ENCODE peak calls at places on chromosomes 7 and 10, in five cellular contexts. C is H7, A is cardiac muscle cell, L is NCI-H1048, P is thoracic aorta. Y is an unnamed sample.
A peak's percentile ranks its signal among the peaks of the same experiment; 100 is the strongest.

GRCh38 chr10:21002097-21002878 is 105.2 kb upstream of the NEBL start:
- DNase-seq in C (no peak), A (no peak), L (no peak), P (no peak), Y (no peak)

GRCh38 chr10:114648368-114648767 is 9.7 kb downstream of the ABLIM1 start:
- DNase-seq in C (no peak), A (no peak), L (no peak), P (no peak), Y (no peak)

GRCh38 chr7:98659746-98660145 is 42.7 kb downstream of the NPTX2 start:
- DNase-seq in C (no peak), A (no peak), L (no peak), P (no peak), Y (no peak)

GRCh38 chr7:154583454-154583853 is 419.5 kb downstream of the PAXIP1 start:
- DNase-seq in C (no peak), A (no peak), L (no peak), P (no peak), Y (no peak)

GRCh38 chr7:142925413-142925812 is 8.1 kb downstream of the TRPV5 start:
- DNase-seq in C (peak; percentile 70), A (no peak), L (no peak), P (no peak), Y (peak; percentile 70)

GRCh38 chr7:68776326-68776725 is 821.9 kb upstream of the AUTS2 start:
- DNase-seq in C (no peak), A (no peak), L (no peak), P (no peak), Y (no peak)

GRCh38 chr10:76036410-76036940 is 605.1 kb downstream of the LRMDA start:
- DNase-seq in C (peak; percentile 80), A (peak; percentile 68), L (no peak), P (peak; percentile 25), Y (peak; percentile 83)

GRCh38 chr10:4241724-4242345 is 456.8 kb upstream of the KLF6 start:
- DNase-seq in C (peak; percentile 16), A (peak; percentile 44), L (no peak), P (no peak), Y (no peak)

GRCh38 chr7:150901160-150902035 is 49.1 kb downstream of the AOC1 start:
- DNase-seq in C (no peak), A (no peak), L (no peak), P (no peak), Y (no peak)

GRCh38 chr7:17392846-17393245 is 94.4 kb downstream of the AHR start:
- DNase-seq in C (no peak), A (no peak), L (no peak), P (no peak), Y (no peak)

GRCh38 chr10:58023341-58024073 is 244.2 kb downstream of the IPMK start:
- DNase-seq in C (no peak), A (no peak), L (no peak), P (no peak), Y (no peak)

GRCh38 chr10:112429147-112429546 is 17.6 kb downstream of the ZDHHC6 start:
- DNase-seq in C (no peak), A (no peak), L (no peak), P (no peak), Y (no peak)

GRCh38 chr10:32332299-32332750 is 14.6 kb downstream of the EPC1 start:
- DNase-seq in C (no peak), A (no peak), L (no peak), P (no peak), Y (no peak)

GRCh38 chr7:45089314-45089891 is 634 bp upstream of the NACAD start:
- DNase-seq in C (peak; percentile 99), A (peak; percentile 49), L (peak; percentile 64), P (no peak), Y (peak; percentile 95)

GRCh38 chr10:72784551-72785421 is 92.8 kb downstream of the MCU start:
- DNase-seq in C (peak; percentile 18), A (peak; percentile 57), L (no peak), P (no peak), Y (peak; percentile 28)

GRCh38 chr10:61280303-61280702 is 172.9 kb downstream of the TMEM26 start:
- DNase-seq in C (no peak), A (no peak), L (no peak), P (no peak), Y (no peak)

GRCh38 chr7:64098-64521 is 128.3 kb upstream of the FAM20C start:
- DNase-seq in C (peak; percentile 88), A (peak; percentile 68), L (no peak), P (no peak), Y (peak; percentile 64)

GRCh38 chr7:155533827-155534690 is 12.3 kb downstream of the CNPY1 start:
- DNase-seq in C (peak; percentile 98), A (peak; percentile 61), L (no peak), P (no peak), Y (peak; percentile 83)

GRCh38 chr7:33243319-33243881 is 114.0 kb downstream of the BBS9 start:
- DNase-seq in C (peak; percentile 8), A (peak; percentile 67), L (peak; percentile 13), P (no peak), Y (no peak)

GRCh38 chr7:76300210-76300731 is 2.2 kb upstream of the HSPB1 start:
- DNase-seq in C (no peak), A (no peak), L (no peak), P (no peak), Y (no peak)

GRCh38 chr7:2488681-2489080 is 12.5 kb upstream of the GRIFIN start:
- DNase-seq in C (no peak), A (no peak), L (no peak), P (no peak), Y (no peak)

GRCh38 chr7:72408966-72409637 is 3.0 kb downstream of the CALN1 start:
- DNase-seq in C (no peak), A (no peak), L (no peak), P (no peak), Y (no peak)

GRCh38 chr10:5293691-5294550 is 70.8 kb upstream of the UCN3 start:
- DNase-seq in C (peak; percentile 90), A (peak; percentile 65), L (no peak), P (no peak), Y (peak; percentile 98)

GRCh38 chr10:63133787-63134557 is 844 bp downstream of the NRBF2 start:
- DNase-seq in C (no peak), A (no peak), L (no peak), P (no peak), Y (no peak)

GRCh38 chr7:27092753-27093097 is 3.1 kb downstream of the HOXA1 start:
- DNase-seq in C (no peak), A (no peak), L (no peak), P (no peak), Y (no peak)

GRCh38 chr10:84352251-84352842 is 24.0 kb downstream of the CCSER2 start:
- DNase-seq in C (peak; percentile 77), A (peak; percentile 67), L (peak; percentile 1), P (no peak), Y (peak; percentile 82)

Y was measured in WTC11.